ENCODE peak calls at places on chromosomes 13 and 19, in ten cellular contexts. A, S, G, H, M, V, J, B, L and P are unnamed samples.
A peak's percentile ranks its signal among the peaks of the same experiment; 100 is the strongest.

GRCh38 chr19:4518345-4519171 is at the start of gene PLIN4:
- DNase-seq in S (no peak), L (no peak), V (no peak), G (peak; percentile 94), A (no peak), J (peak; percentile 77), B (peak; percentile 4), H (peak; percentile 89), M (no peak), P (no peak)

GRCh38 chr13:46182491-46182877 is 507 bp upstream of the LCP1 start:
- DNase-seq in B (no peak), J (no peak), A (no peak), L (no peak), M (no peak), H (no peak), G (no peak), V (no peak), S (no peak), P (no peak)

GRCh38 chr13:109545964-109546363 is 240.4 kb downstream of the IRS2 start:
- DNase-seq in H (no peak), G (no peak), S (no peak), V (no peak), M (no peak), B (no peak), A (no peak), L (no peak), J (peak; percentile 53), P (no peak)

GRCh38 chr13:46641274-46642081 is 88.5 kb downstream of the LRCH1 start:
- DNase-seq in S (no peak), V (no peak), A (no peak), J (no peak), M (no peak), G (no peak), L (no peak), B (no peak), H (no peak), P (no peak)

GRCh38 chr13:29465741-29466293 is 129.7 kb downstream of the SLC7A1 start:
- DNase-seq in L (peak; percentile 25), H (no peak), B (peak; percentile 79), J (no peak), V (no peak), G (peak; percentile 45), A (no peak), S (no peak), M (no peak), P (no peak)

GRCh38 chr13:77000475-77000874 is 8.6 kb downstream of the CLN5 start:
- DNase-seq in G (no peak), B (no peak), L (no peak), S (no peak), M (no peak), H (no peak), V (no peak), J (no peak), A (no peak), P (no peak)

GRCh38 chr19:38289955-38290354 is 14.1 kb upstream of the C19orf33 start:
- DNase-seq in M (no peak), S (no peak), H (no peak), V (no peak), L (no peak), J (no peak), G (no peak), A (no peak), B (no peak), P (no peak)

GRCh38 chr19:47628058-47628771 is 19.3 kb downstream of the BICRA start:
- DNase-seq in S (no peak), A (no peak), M (no peak), G (no peak), J (no peak), H (no peak), V (no peak), L (no peak), B (no peak), P (no peak)

GRCh38 chr13:108700421-108701170 is 71.2 kb downstream of the MYO16 start:
- DNase-seq in V (no peak), S (no peak), B (peak; percentile 66), L (peak; percentile 31), M (no peak), H (no peak), A (no peak), G (no peak), J (no peak), P (no peak)

GRCh38 chr13:100301418-100301817 is 212.5 kb downstream of the PCCA start:
- DNase-seq in L (no peak), J (no peak), G (no peak), M (no peak), H (no peak), A (no peak), V (no peak), S (no peak), B (no peak), P (no peak)

GRCh38 chr13:51541809-51542258 is 42.4 kb upstream of the WDFY2 start:
- DNase-seq in L (no peak), S (no peak), G (no peak), M (no peak), H (no peak), B (no peak), J (no peak), V (no peak), A (no peak), P (no peak)

GRCh38 chr13:45415112-45415511 is 3.1 kb downstream of the SLC25A30 start:
- DNase-seq in A (no peak), L (no peak), H (no peak), M (no peak), V (no peak), G (no peak), S (no peak), J (no peak), B (no peak), P (no peak)

GRCh38 chr19:34191355-34191962 is 19.2 kb downstream of the LSM14A start:
- DNase-seq in G (no peak), B (no peak), V (no peak), L (no peak), S (no peak), H (no peak), J (no peak), A (no peak), M (no peak), P (no peak)
- TF ChIP-seq CTCF in G (no peak), B (no peak), V (no peak), L (no peak), S (no peak), H (no peak), J (no peak), A (no peak), M (no peak), P (no peak)

DNA sequence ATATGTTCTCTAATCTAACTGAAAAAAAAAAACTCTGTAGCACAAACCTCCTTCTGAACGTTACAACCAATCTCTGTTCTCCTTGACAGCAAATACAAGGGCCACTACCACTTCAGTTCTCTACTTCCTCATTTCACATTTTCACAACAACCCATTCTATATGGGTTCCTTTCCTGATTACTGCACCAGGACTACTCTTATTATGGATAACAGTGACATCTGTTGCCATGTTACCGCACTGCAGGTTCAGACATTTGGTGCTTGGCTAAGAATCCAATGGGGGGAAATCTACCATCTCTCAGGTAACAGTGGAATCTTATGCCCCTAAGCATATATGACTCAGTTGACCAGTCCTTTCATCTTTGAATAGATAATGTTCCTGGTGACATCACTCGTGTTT is 11.6 kb upstream of the FPR3 start:
- DNase-seq in A (no peak), L (peak; percentile 29), V (no peak), S (no peak), G (no peak), M (no peak), J (peak; percentile 52), B (no peak), H (no peak), P (no peak)
- TF ChIP-seq CTCF in A (no peak), L (peak; percentile 51), V (no peak), S (no peak), G (no peak), M (no peak), J (peak; percentile 66), B (peak; percentile 10), H (no peak), P (no peak)

GRCh38 chr13:90974249-90974954 is 373.1 kb upstream of the MIR17HG start:
- DNase-seq in J (no peak), S (no peak), H (no peak), V (no peak), B (no peak), G (no peak), M (no peak), L (no peak), A (no peak), P (no peak)

DNA sequence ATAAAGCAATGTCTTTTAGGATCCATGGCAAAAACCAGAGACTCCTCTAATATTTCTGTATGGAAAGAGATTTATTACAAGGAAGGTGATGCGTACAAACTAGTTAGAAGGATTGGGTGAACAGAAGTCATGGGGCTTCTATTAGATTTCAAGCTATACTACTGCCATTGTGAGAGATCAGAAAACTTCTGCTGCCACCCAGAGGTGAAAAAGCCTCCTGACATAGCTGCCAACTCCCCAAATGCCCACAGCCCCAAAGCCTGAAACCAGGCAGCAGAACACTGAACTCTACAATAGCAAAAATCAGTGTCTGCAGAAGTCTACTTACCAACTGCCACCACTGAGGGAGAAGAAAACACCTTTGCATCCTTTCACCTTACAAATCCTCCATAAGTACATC is 379.0 kb upstream of the MIR17HG start:
- DNase-seq in V (no peak), J (peak; percentile 81), H (no peak), G (no peak), S (no peak), M (no peak), B (no peak), L (peak; percentile 16), A (no peak), P (no peak)
- TF ChIP-seq CTCF in V (no peak), J (peak; percentile 85), H (no peak), G (no peak), S (peak; percentile 34), M (no peak), B (peak; percentile 36), L (peak; percentile 39), A (no peak), P (no peak)

GRCh38 chr19:32567486-32567885 is 13.5 kb upstream of the PDCD5 start:
- DNase-seq in L (no peak), A (peak; percentile 31), J (no peak), G (no peak), V (no peak), S (no peak), B (no peak), H (no peak), M (no peak), P (no peak)

GRCh38 chr19:32566246-32566830 is 14.7 kb upstream of the PDCD5 start:
- DNase-seq in V (no peak), H (no peak), M (no peak), G (no peak), A (no peak), B (no peak), J (no peak), S (no peak), L (no peak), P (no peak)

DNA sequence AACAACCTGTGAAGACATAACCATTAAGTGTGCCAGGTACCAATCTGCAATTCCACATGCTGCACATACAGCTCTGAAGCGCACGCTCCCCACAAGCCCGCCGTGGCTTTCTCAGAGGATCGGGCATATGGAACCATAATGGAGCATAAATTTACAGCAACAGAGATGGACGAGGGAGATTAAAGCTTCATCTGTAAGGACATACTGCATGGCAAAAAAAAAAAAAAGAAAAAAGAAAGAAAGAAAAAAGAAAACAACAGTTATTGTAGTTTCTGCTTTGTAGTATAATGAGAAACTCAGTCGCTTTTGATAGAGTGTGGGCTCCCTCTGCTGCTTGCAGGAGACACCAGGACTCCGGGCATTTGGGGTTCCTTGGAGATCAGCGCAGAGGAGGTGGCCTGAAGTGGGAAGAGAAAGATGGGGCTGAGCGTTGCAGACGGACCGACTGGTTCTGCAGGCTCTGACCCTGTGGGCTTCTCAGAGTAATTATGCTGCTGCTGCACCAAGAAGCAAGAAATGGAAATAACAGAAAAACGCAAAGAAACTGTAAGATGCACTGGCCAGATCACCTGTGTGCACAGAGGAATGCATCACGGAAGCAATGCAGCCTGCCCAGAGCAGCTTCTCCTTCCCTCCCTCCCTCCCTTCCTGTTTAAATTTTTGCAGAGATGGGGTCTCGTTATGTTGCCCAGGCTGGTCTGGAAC is 10.8 kb upstream of the PDCD5 start:
- DNase-seq in M (peak; percentile 52), B (peak; percentile 6), V (no peak), S (no peak), L (peak; percentile 49), H (peak; percentile 5), A (peak; percentile 33), G (peak; percentile 38), J (peak; percentile 86), P (peak; percentile 47)
- TF ChIP-seq CTCF in M (peak; percentile 81), B (peak; percentile 68), V (peak; percentile 44), S (peak; percentile 53), L (peak; percentile 73), H (peak; percentile 29), A (peak; percentile 18), G (peak; percentile 20), J (peak; percentile 89), P (peak; percentile 91)